ENCODE peak calls at places on chromosomes 5 and 9, in nine cellular contexts. V is A549; F is PC-3; I is CD4-positive, alpha-beta memory T cell; N is left ventricle myocardium inferior; O is GM12878; S is CD8-positive, alpha-beta T cell; J is cardiac muscle cell; C is SK-N-MC. E is an unnamed sample.

GRCh38 chr5:133945561-133945960 is 22.9 kb downstream of the C5orf15 start:
- DNase-seq in V (no peak), F (no peak), I (no peak), N (no peak), O (no peak), S (no peak), J (no peak), C (no peak), E (no peak)

GRCh38 chr5:175895215-175895614 is 23.8 kb downstream of the CPLX2 start:
- DNase-seq in V (no peak), F (no peak), I (no peak), N (no peak), O (no peak), S (no peak), J (no peak), C (no peak), E (no peak)

GRCh38 chr9:78026947-78027346 is 4.7 kb downstream of the GNAQ start:
- DNase-seq in V (no peak), F (no peak), I (no peak), N (no peak), O (no peak), S (no peak), J (no peak), C (no peak), E (no peak)

GRCh38 chr9:136693490-136694162 is 6.4 kb upstream of the AGPAT2 start:
- DNase-seq in V (peak), F (peak), I (no peak), N (no peak), O (no peak), S (no peak), J (no peak), C (no peak), E (no peak)

GRCh38 chr5:375921-376871 is 54.7 kb downstream of the AHRR start:
- DNase-seq in V (no peak), F (no peak), I (no peak), N (no peak), O (no peak), S (no peak), J (no peak), C (no peak), E (no peak)

GRCh38 chr5:109533847-109534272 is 124.1 kb upstream of the PJA2 start:
- DNase-seq in V (no peak), F (peak), I (no peak), N (no peak), O (no peak), S (no peak), J (no peak), C (no peak), E (peak)

GRCh38 chr5:55969956-55970355 is 24.8 kb downstream of the IL6ST start:
- DNase-seq in V (no peak), F (no peak), I (no peak), N (no peak), O (no peak), S (no peak), J (no peak), C (no peak), E (peak)

GRCh38 chr5:39394946-39395345 is 29.8 kb downstream of the DAB2 start:
- DNase-seq in V (no peak), F (peak), I (no peak), N (no peak), O (no peak), S (no peak), J (no peak), C (no peak), E (peak)

GRCh38 chr5:112146323-112146848 is 272.7 kb downstream of the EPB41L4A start:
- DNase-seq in V (no peak), F (peak), I (no peak), N (no peak), O (peak), S (no peak), J (no peak), C (no peak), E (peak)

GRCh38 chr5:79255786-79256557 is 20.0 kb downstream of the JMY start:
- DNase-seq in V (peak), F (peak), I (no peak), N (no peak), O (no peak), S (no peak), J (peak), C (no peak), E (peak)

GRCh38 chr9:74255489-74255984 is 241.6 kb upstream of the RORB start:
- DNase-seq in V (no peak), F (no peak), I (no peak), N (no peak), O (no peak), S (no peak), J (no peak), C (no peak), E (no peak)

GRCh38 chr5:88480766-88481499 is 212.3 kb upstream of the TMEM161B start:
- DNase-seq in V (no peak), F (no peak), I (no peak), N (no peak), O (no peak), S (no peak), J (no peak), C (peak), E (no peak)

GRCh38 chr5:58412932-58413331 is 47.0 kb downstream of the PLK2 start:
- DNase-seq in V (no peak), F (no peak), I (no peak), N (no peak), O (no peak), S (no peak), J (no peak), C (no peak), E (no peak)

GRCh38 chr9:105114956-105115728 is 129.3 kb upstream of the SLC44A1 start:
- DNase-seq in V (no peak), F (peak), I (peak), N (peak), O (peak), S (peak), J (no peak), C (no peak), E (peak)

GRCh38 chr9:105118646-105119045 is 125.8 kb upstream of the SLC44A1 start:
- DNase-seq in V (no peak), F (no peak), I (no peak), N (no peak), O (no peak), S (no peak), J (no peak), C (no peak), E (no peak)

GRCh38 chr9:105116047-105116868 is 128.2 kb upstream of the SLC44A1 start:
- DNase-seq in V (no peak), F (no peak), I (no peak), N (no peak), O (no peak), S (no peak), J (peak), C (no peak), E (no peak)

GRCh38 chr9:105117111-105117682 is 127.3 kb upstream of the SLC44A1 start:
- DNase-seq in V (no peak), F (no peak), I (no peak), N (no peak), O (no peak), S (no peak), J (no peak), C (no peak), E (no peak)

DNA sequence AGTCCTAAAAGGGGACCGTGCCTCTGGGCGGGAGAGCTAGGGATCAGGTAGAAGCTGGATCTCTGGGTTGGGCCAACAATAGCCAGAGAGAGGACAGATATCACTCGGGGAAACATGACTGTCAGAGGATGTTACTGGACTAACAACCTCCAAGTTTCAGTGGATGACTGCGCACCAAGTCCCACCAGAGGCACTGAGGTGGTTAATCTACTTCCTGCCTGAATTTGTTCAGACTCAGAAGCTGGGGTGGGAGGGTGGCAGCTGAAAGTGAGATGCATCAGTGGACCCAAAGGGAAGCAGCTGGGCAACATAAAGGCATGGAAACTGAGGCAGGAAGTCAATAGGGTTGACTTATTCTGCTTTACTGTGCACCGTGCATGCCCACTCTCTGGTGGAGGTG is 130.1 kb upstream of the SLC44A1 start:
- DNase-seq in V (no peak), F (no peak), I (no peak), N (no peak), O (no peak), S (no peak), J (no peak), C (no peak), E (no peak)
- H3K27ac ChIP-seq in V (no peak), F (no peak), I (no peak), N (no peak), O (no peak), S (no peak), J (no peak), C (no peak), E (no peak)

GRCh38 chr9:113593682-113594281 is 130.3 kb downstream of the RGS3 start:
- DNase-seq in V (peak), F (peak), I (no peak), N (peak), O (no peak), S (no peak), J (peak), C (no peak), E (peak)
- H3K4me3 ChIP-seq in V (peak), F (no peak), I (no peak), N (peak), O (peak), S (no peak), J (peak), C (peak), E (peak)

GRCh38 chr5:95644351-95645042 is 2.1 kb upstream of the RFESD start:
- DNase-seq in V (peak), F (peak), I (peak), N (no peak), O (peak), S (peak), J (peak), C (no peak), E (peak)
- H3K27ac ChIP-seq in V (peak), F (no peak), I (peak), N (peak), O (peak), S (no peak), J (no peak), C (no peak), E (no peak)

GRCh38 chr9:107735821-107736220 is 246.3 kb upstream of the KLF4 start:
- DNase-seq in V (no peak), F (peak), I (no peak), N (no peak), O (no peak), S (no peak), J (no peak), C (no peak), E (no peak)

GRCh38 chr9:107732781-107733529 is 243.4 kb upstream of the KLF4 start:
- DNase-seq in V (no peak), F (peak), I (no peak), N (no peak), O (no peak), S (no peak), J (no peak), C (no peak), E (no peak)

GRCh38 chr9:107734231-107735014 is 244.9 kb upstream of the KLF4 start:
- DNase-seq in V (no peak), F (no peak), I (no peak), N (peak), O (no peak), S (no peak), J (no peak), C (no peak), E (no peak)

GRCh38 chr9:107731115-107731762 is 241.7 kb upstream of the KLF4 start:
- DNase-seq in V (no peak), F (no peak), I (no peak), N (no peak), O (no peak), S (no peak), J (no peak), C (no peak), E (no peak)

GRCh38 chr9:107733530-107733907 is 243.9 kb upstream of the KLF4 start:
- DNase-seq in V (no peak), F (no peak), I (no peak), N (peak), O (no peak), S (no peak), J (no peak), C (no peak), E (no peak)
- H3K4me3 ChIP-seq in V (no peak), F (peak), I (no peak), N (peak), O (no peak), S (no peak), J (no peak), C (no peak), E (no peak)

GRCh38 chr5:151775025-151775606 is 3.4 kb downstream of the G3BP1 start:
- DNase-seq in V (no peak), F (no peak), I (no peak), N (no peak), O (no peak), S (no peak), J (no peak), C (no peak), E (no peak)
- H3K27ac ChIP-seq in V (no peak), F (no peak), I (peak), N (peak), O (no peak), S (no peak), J (no peak), C (no peak), E (no peak)

GRCh38 chr9:27838876-27839275 is 265.6 kb upstream of the C9orf72 start:
- DNase-seq in V (no peak), F (no peak), I (no peak), N (no peak), O (no peak), S (no peak), J (no peak), C (no peak), E (no peak)
- H3K4me3 ChIP-seq in V (no peak), F (no peak), I (no peak), N (no peak), O (no peak), S (no peak), J (no peak), C (no peak), E (no peak)

GRCh38 chr9:83707768-83708514 is at the start of gene UBQLN1:
- DNase-seq in V (peak), F (peak), I (peak), N (peak), O (peak), S (peak), J (peak), C (peak), E (peak)
- H3K27ac ChIP-seq in V (peak), F (peak), I (peak), N (peak), O (peak), S (peak), J (peak), C (peak), E (peak)

GRCh38 chr5:125834438-125835147 is 588.6 kb upstream of the GRAMD2B start:
- DNase-seq in V (no peak), F (no peak), I (no peak), N (no peak), O (no peak), S (no peak), J (peak), C (no peak), E (no peak)

DNA sequence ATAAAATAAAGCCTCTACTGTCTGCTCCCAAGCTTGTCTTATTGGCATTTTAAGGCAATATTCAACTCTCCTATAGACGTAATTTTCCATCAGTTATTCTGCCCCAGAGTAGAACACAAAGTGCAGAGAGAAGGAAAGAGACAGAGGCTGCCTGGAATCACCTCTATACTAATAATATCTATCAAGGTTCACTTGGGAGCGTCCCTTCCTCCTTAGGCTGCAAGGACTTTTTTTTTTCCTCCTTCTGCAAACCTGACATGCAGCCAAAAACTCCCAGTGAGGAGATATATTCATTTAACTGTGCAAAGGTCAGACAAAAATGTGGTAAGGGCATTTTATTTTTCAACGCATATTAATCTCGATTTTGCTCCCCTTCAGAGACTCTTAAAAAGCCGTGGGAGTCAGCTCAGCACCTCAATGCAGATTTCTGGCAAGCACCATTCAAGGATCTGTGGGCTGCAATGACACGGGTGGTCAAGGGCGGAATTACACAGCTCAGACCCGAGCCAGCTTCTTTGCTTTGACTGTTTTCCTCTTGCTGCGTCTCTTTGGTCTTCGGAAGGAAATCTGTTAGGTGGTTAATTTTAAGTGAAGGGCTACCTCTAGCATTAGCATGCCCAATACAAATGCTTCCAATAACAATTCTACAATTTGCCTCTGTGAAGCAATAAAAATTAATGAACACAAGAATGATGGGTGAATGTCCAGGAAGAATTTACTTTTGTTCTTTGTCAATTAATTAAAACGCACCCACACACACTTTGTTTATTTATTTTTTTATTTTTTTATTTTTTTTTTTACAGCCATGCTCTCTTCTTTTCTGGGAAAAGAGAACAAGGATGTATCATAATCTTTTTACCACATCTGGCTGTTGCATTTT is 587.7 kb upstream of the GRAMD2B start:
- DNase-seq in V (peak), F (peak), I (no peak), N (peak), O (no peak), S (no peak), J (peak), C (no peak), E (peak)
- H3K4me3 ChIP-seq in V (no peak), F (no peak), I (no peak), N (peak), O (no peak), S (no peak), J (no peak), C (no peak), E (no peak)